ENCODE peak calls at places on chromosome 13, in ten cellular contexts. W, E, S, R, P, Q, G, Z, T and L are unnamed samples. For H3K4me1, the result is how much of the 10 kb centered on the place peaks cover.

GRCh38 chr13:85367887-85368286 is 431.3 kb downstream of the SLITRK6 start:
- DNase-seq in R (no peak), Q (no peak), W (no peak), P (peak), G (no peak), S (no peak), E (no peak), Z (no peak), T (no peak), L (no peak)

GRCh38 chr13:82606008-82606407 is 1276.3 kb downstream of the SLITRK1 start:
- DNase-seq in Q (no peak), T (no peak), W (no peak), E (no peak), S (no peak), Z (no peak), P (no peak), R (no peak), G (no peak), L (no peak)

GRCh38 chr13:85741017-85741416 is 58.2 kb downstream of the SLITRK6 start:
- DNase-seq in E (no peak), Z (no peak), S (no peak), P (no peak), R (no peak), Q (no peak), G (no peak), T (no peak), W (no peak), L (no peak)

GRCh38 chr13:114339779-114340534 is 25.7 kb downstream of the CHAMP1 start:
- DNase-seq in Z (peak), Q (no peak), G (peak), S (peak), T (no peak), R (peak), E (peak), P (peak), W (peak), L (peak)

GRCh38 chr13:45242070-45242469 is 41.2 kb upstream of the KCTD4 start:
- DNase-seq in T (no peak), W (no peak), P (peak), G (peak), R (no peak), S (peak), E (peak), Z (peak), Q (no peak), L (peak)

GRCh38 chr13:37277435-37278144 is 172.1 kb upstream of the CSNK1A1L start:
- DNase-seq in G (no peak), T (no peak), R (peak), E (no peak), P (peak), Z (no peak), W (no peak), Q (no peak), S (no peak), L (no peak)

GRCh38 chr13:90445179-90445578 is 902.3 kb upstream of the MIR17HG start:
- DNase-seq in Q (no peak), G (no peak), P (peak), S (peak), R (no peak), E (peak), Z (peak), T (no peak), W (no peak), L (no peak)

GRCh38 chr13:72379581-72379980 is 347.8 kb downstream of the MZT1 start:
- DNase-seq in S (no peak), Z (no peak), G (no peak), Q (no peak), P (no peak), T (no peak), E (no peak), W (no peak), R (no peak), L (no peak)

GRCh38 chr13:36850790-36851438 is 31.9 kb downstream of the RFXAP start:
- DNase-seq in R (peak), P (no peak), T (no peak), S (no peak), G (peak), E (no peak), Z (peak), W (no peak), Q (no peak), L (no peak)

GRCh38 chr13:110004814-110005213 is 218.4 kb upstream of the IRS2 start:
- DNase-seq in G (no peak), Q (no peak), T (no peak), W (no peak), P (no peak), Z (no peak), S (no peak), R (no peak), E (no peak), L (no peak)

GRCh38 chr13:108033800-108034707 is 181.3 kb downstream of the LIG4 start:
- DNase-seq in S (no peak), P (no peak), Q (no peak), W (no peak), T (no peak), E (peak), G (no peak), Z (no peak), R (peak), L (peak)

GRCh38 chr13:76852991-76853390 is 33.2 kb downstream of the KCTD12 start:
- DNase-seq in R (no peak), E (no peak), T (no peak), W (no peak), G (no peak), P (peak), Z (peak), S (no peak), Q (no peak), L (no peak)

GRCh38 chr13:39884166-39884565 is 228.7 kb downstream of the COG6 start:
- DNase-seq in W (no peak), S (no peak), T (no peak), P (no peak), G (no peak), R (no peak), Z (no peak), E (no peak), Q (no peak), L (no peak)

GRCh38 chr13:80945328-80945727 is 604.4 kb upstream of the SPRY2 start:
- DNase-seq in T (no peak), P (no peak), R (peak), S (no peak), W (no peak), Q (no peak), Z (no peak), E (peak), G (no peak), L (peak)

GRCh38 chr13:62357887-62358645 is 942.4 kb upstream of the PCDH20 start:
- DNase-seq in E (peak), R (peak), G (no peak), W (no peak), Z (peak), P (peak), T (no peak), S (peak), Q (no peak), L (no peak)

GRCh38 chr13:65264066-65264465 is 1966.1 kb downstream of the PCDH9 start:
- DNase-seq in E (no peak), R (no peak), Q (no peak), T (no peak), Z (no peak), W (no peak), S (no peak), G (no peak), P (no peak), L (no peak)

GRCh38 chr13:94557836-94558235 is 38.1 kb downstream of the TGDS start:
- DNase-seq in S (no peak), Q (no peak), R (no peak), G (no peak), T (no peak), W (no peak), E (no peak), Z (no peak), P (no peak), L (no peak)

GRCh38 chr13:84686973-84687372 is 804.7 kb upstream of the SLITRK1 start:
- DNase-seq in Q (no peak), S (no peak), G (no peak), E (no peak), Z (no peak), R (no peak), P (no peak), T (no peak), W (no peak), L (peak)

GRCh38 chr13:21616880-21617279 is 12.9 kb upstream of the MICU2 start:
- DNase-seq in Z (no peak), G (peak), P (no peak), T (no peak), W (no peak), E (no peak), R (peak), Q (no peak), S (no peak), L (no peak)

GRCh38 chr13:71252191-71252704 is 614.8 kb downstream of the DACH1 start:
- DNase-seq in Z (peak), E (no peak), G (no peak), R (no peak), P (no peak), W (no peak), Q (no peak), T (no peak), S (no peak), L (no peak)

GRCh38 chr13:114313061-114313860 is 1.0 kb upstream of the CHAMP1 start:
- DNase-seq in E (peak), G (peak), P (peak), Q (no peak), R (no peak), S (no peak), W (no peak), Z (peak), T (peak), L (no peak)

GRCh38 chr13:46369506-46370268 is 17.4 kb downstream of the RUBCNL start:
- DNase-seq in Q (no peak), S (no peak), T (no peak), W (no peak), Z (no peak), G (no peak), E (no peak), R (no peak), P (peak), L (no peak)

GRCh38 chr13:40243982-40244381 is 422.5 kb downstream of the FOXO1 start:
- DNase-seq in Z (no peak), Q (no peak), T (no peak), W (no peak), S (no peak), R (no peak), G (no peak), E (no peak), P (no peak), L (no peak)

GRCh38 chr13:26425439-26426358 is 131.8 kb upstream of the WASF3 start:
- DNase-seq in W (no peak), E (no peak), G (peak), Z (no peak), T (no peak), Q (no peak), S (no peak), R (peak), P (peak), L (peak)

GRCh38 chr13:62551588-62551987 is 1135.9 kb upstream of the PCDH20 start:
- DNase-seq in T (no peak), R (no peak), Z (no peak), S (no peak), Q (no peak), E (no peak), W (no peak), G (no peak), P (no peak), L (no peak)

GRCh38 chr13:104586010-104586746 is 1520.0 kb upstream of the SLC10A2 start:
- DNase-seq in Z (peak), R (no peak), P (peak), W (no peak), T (no peak), G (peak), Q (no peak), S (peak), E (no peak), L (peak)

GRCh38 chr13:59880468-59880867 is 283.3 kb downstream of the DIAPH3 start:
- DNase-seq in R (no peak), S (no peak), P (peak), E (no peak), W (no peak), Q (no peak), Z (no peak), T (no peak), G (no peak), L (no peak)

GRCh38 chr13:41652735-41653361 is 195.5 kb downstream of the RGCC start:
- DNase-seq in E (peak), Q (no peak), Z (peak), S (peak), W (no peak), R (peak), T (no peak), G (no peak), P (peak), L (peak)

GRCh38 chr13:37158481-37158880 is 53.0 kb upstream of the CSNK1A1L start:
- DNase-seq in Q (no peak), T (no peak), P (no peak), G (no peak), E (no peak), W (no peak), R (no peak), Z (no peak), S (no peak), L (no peak)

GRCh38 chr13:27997904-27998522 is 9.5 kb upstream of the URAD start:
- DNase-seq in E (peak), W (peak), Z (peak), R (peak), T (no peak), G (peak), P (peak), Q (no peak), S (peak), L (peak)

GRCh38 chr13:70723732-70724131 is 615.5 kb upstream of the KLHL1 start:
- DNase-seq in G (no peak), Z (peak), W (no peak), S (no peak), T (no peak), E (peak), P (no peak), R (peak), Q (no peak), L (no peak)

GRCh38 chr13:110819203-110820014 is 95.5 kb downstream of the ANKRD10 start:
- DNase-seq in E (peak), P (peak), Z (peak), R (peak), G (peak), Q (no peak), W (peak), T (peak), S (peak), L (peak)

GRCh38 chr13:94433055-94433947 is 46.2 kb downstream of the DCT start:
- DNase-seq in R (peak), W (no peak), P (no peak), E (no peak), T (no peak), S (no peak), G (peak), Q (no peak), Z (peak), L (no peak)

GRCh38 chr13:95296326-95296939 is 4.8 kb downstream of the ABCC4 start:
- DNase-seq in W (peak), R (peak), S (peak), Q (no peak), T (no peak), G (peak), Z (peak), E (peak), P (no peak), L (peak)

GRCh38 chr13:59363950-59364349 is 799.8 kb downstream of the DIAPH3 start:
- DNase-seq in E (no peak), P (no peak), Z (no peak), W (no peak), T (no peak), Q (no peak), R (no peak), S (no peak), G (no peak), L (no peak)

GRCh38 chr13:110113284-110113764 is 193.6 kb downstream of the COL4A1 start:
- DNase-seq in P (peak), Z (no peak), R (no peak), E (peak), S (no peak), W (no peak), G (no peak), Q (no peak), T (no peak), L (no peak)

GRCh38 chr13:60467098-60467497 is 70.1 kb downstream of the TDRD3 start:
- DNase-seq in Q (no peak), W (no peak), E (no peak), T (no peak), G (no peak), S (no peak), Z (no peak), P (no peak), R (no peak), L (no peak)

GRCh38 chr13:28819748-28820098 is 416 bp upstream of the MTUS2 start:
- DNase-seq in R (peak), E (peak), W (peak), P (peak), S (no peak), Q (no peak), T (no peak), G (peak), Z (peak), L (peak)

DNA sequence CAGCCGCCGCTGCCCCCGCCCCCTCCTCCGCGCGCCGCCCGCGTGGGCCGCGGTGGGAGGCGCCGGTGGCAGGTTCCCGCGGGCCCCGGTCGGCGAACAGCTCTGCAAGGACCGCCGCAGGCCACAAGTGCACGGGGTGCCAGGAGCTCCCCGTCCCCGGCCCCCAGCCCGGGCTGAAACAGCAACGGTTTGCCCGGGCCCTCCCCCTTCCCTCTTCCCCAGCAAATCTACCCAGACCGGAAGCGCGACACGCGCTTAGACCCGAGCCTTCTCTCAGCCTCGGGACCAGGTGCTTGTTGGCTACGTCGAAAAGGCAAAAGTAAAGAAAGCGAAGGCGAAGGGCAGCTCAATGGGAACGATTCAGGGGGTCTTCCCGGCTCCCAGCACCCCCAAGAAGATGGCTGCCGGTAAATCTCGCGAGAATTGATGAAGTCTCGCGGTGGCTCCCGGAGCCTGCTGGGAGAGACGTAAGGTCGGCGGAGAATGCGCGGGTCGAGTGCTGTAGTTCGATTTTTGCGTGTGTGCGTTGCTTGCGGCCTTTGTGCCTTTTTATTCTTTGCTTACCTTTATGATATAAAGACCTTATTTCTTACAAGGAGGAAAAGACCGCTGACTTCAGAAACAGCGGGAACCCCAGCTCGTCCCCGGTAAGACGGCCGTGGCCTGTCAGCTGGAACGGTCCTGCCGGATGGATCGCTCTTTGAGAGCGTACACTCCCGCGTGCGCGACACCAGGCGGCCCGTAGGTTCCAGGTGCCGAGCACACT is at the start of gene RBM26:
- DNase-seq in R (peak), S (peak), Z (peak), E (peak), T (peak), G (peak), W (peak), P (peak), Q (no peak), L (peak)
- TF ChIP-seq POLR2A in R (peak), S (no peak), Z (peak), E (peak), T (peak), G (peak), W (no peak), P (peak), Q (peak), L (peak)

GRCh38 chr13:51520524-51520923 is 63.7 kb upstream of the WDFY2 start:
- DNase-seq in P (peak), T (no peak), Q (no peak), R (peak), W (no peak), Z (no peak), S (no peak), E (peak), G (no peak), L (no peak)
- H3K27ac ChIP-seq in P (no peak), T (no peak), Q (no peak), R (no peak), W (no peak), Z (no peak), S (no peak), E (peak), G (no peak), L (no peak)

DNA sequence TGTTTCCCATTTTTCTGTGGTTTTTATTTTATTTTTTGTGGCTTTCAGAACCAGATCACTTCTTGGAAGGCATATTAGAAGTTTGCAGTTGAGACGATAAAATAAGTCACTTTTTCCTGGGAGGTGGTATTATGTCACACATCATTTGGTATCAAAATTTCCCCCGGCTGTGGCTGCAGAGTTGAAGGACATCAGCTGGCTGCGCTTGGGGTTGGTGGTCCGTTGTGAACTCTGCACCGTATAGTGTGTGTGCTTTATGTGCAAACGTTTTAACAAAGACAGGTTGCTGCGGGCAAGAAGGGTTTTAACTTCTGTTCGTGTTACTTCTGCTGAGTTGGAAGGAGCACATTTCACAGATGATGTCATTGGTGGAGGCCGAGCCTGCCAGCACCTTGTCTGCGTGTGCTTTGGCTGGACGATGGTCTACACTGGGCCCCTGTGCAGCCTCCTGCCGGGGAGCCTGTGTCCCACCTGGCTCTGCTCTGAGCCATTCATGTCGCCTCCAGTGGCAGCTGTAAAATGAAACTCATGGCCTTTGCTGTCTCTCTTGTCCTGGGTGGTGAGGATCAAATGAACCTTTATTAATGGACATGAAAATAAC is 9.6 kb downstream of the ATP11A start:
- DNase-seq in T (peak), Z (no peak), G (no peak), Q (no peak), R (peak), W (no peak), E (no peak), S (no peak), P (no peak), L (no peak)
- H3K4me1 ChIP-seq in T (under half), Z (under half), G (under half), Q (under half), R (half or more), W (half or more), E (under half), S (under half), P (under half), L (under half)

GRCh38 chr13:43487885-43488284 is 298.9 kb downstream of the ENOX1 start:
- DNase-seq in P (no peak), R (no peak), T (no peak), W (no peak), S (no peak), Z (no peak), E (no peak), Q (no peak), G (no peak), L (no peak)
- TF ChIP-seq POLR2A in P (no peak), R (no peak), T (no peak), W (no peak), S (no peak), Z (no peak), E (no peak), Q (no peak), G (no peak), L (no peak)

GRCh38 chr13:98507060-98507797 is 69.7 kb downstream of the STK24 start:
- DNase-seq in Q (no peak), G (peak), Z (peak), W (peak), T (no peak), P (no peak), S (no peak), E (peak), R (peak), L (peak)
- H3K27ac ChIP-seq in Q (peak), G (peak), Z (peak), W (peak), T (peak), P (peak), S (peak), E (peak), R (peak), L (peak)

GRCh38 chr13:99227331-99227900 is 26.8 kb downstream of the UBAC2 start:
- DNase-seq in R (no peak), Z (no peak), E (no peak), G (no peak), T (no peak), W (no peak), Q (no peak), S (no peak), P (no peak), L (no peak)
- H3K4me1 ChIP-seq in R (under half), Z (under half), E (under half), G (under half), T (half or more), W (half or more), Q (half or more), S (under half), P (under half), L (under half)